ENCODE peak calls at places on chromosomes 6 and 20, in four cellular contexts. One of them, this sample, is unnamed. For H3K4me1, the result is how much of the 10 kb centered on the place peaks cover.

GRCh38 chr6:80690611-80691090 is 584.2 kb downstream of the BCKDHB start:
- DNase-seq in uterus: no peak
- DNase-seq in HepG2: no peak
- DNase-seq in ascending aorta: no peak
- DNase-seq in this sample: no peak

GRCh38 chr6:93584280-93584679 is 164.9 kb upstream of the EPHA7 start:
- DNase-seq in uterus: no peak
- DNase-seq in HepG2: no peak
- DNase-seq in ascending aorta: no peak
- DNase-seq in this sample: no peak

GRCh38 chr6:4316867-4317400 is 181.6 kb upstream of the ECI2 start:
- DNase-seq in uterus: no peak
- DNase-seq in HepG2: no peak
- DNase-seq in ascending aorta: peak
- DNase-seq in this sample: no peak

GRCh38 chr6:129686941-129687627 is 22.9 kb downstream of the ARHGAP18 start:
- DNase-seq in uterus: no peak
- DNase-seq in HepG2: no peak
- DNase-seq in ascending aorta: no peak
- DNase-seq in this sample: peak

GRCh38 chr6:157380458-157380778 is 572 bp upstream of the ZDHHC14 start:
- DNase-seq in uterus: no peak
- DNase-seq in HepG2: no peak
- DNase-seq in ascending aorta: no peak
- DNase-seq in this sample: no peak

GRCh38 chr6:14889698-14890593 is 355.9 kb upstream of the JARID2 start:
- DNase-seq in uterus: no peak
- DNase-seq in HepG2: no peak
- DNase-seq in ascending aorta: no peak
- DNase-seq in this sample: no peak

GRCh38 chr20:61753196-61753942 is 312.3 kb downstream of the TAF4 start:
- DNase-seq in uterus: no peak
- DNase-seq in HepG2: no peak
- DNase-seq in ascending aorta: no peak
- DNase-seq in this sample: no peak

GRCh38 chr6:32114853-32115252 is 5.7 kb upstream of the TNXB start:
- DNase-seq in uterus: no peak
- DNase-seq in HepG2: no peak
- DNase-seq in ascending aorta: no peak
- DNase-seq in this sample: no peak

GRCh38 chr20:20225325-20225724 is 142.6 kb upstream of the INSM1 start:
- DNase-seq in uterus: no peak
- DNase-seq in HepG2: no peak
- DNase-seq in ascending aorta: no peak
- DNase-seq in this sample: no peak

GRCh38 chr6:157023958-157024357 is 246.8 kb downstream of the ARID1B start:
- DNase-seq in uterus: no peak
- DNase-seq in HepG2: no peak
- DNase-seq in ascending aorta: no peak
- DNase-seq in this sample: no peak

GRCh38 chr6:164897523-164898094 is 411.8 kb downstream of the C6orf118 start:
- DNase-seq in uterus: no peak
- DNase-seq in HepG2: no peak
- DNase-seq in ascending aorta: no peak
- DNase-seq in this sample: no peak

GRCh38 chr6:157823001-157823522 is at the start of gene SNX9:
- DNase-seq in uterus: peak
- DNase-seq in HepG2: peak
- DNase-seq in ascending aorta: peak
- DNase-seq in this sample: peak

GRCh38 chr20:63696628-63697356 is at the start of gene TNFRSF6B:
- DNase-seq in uterus: peak
- DNase-seq in HepG2: no peak
- DNase-seq in ascending aorta: no peak
- DNase-seq in this sample: peak

GRCh38 chr6:44466955-44467354 is 79.4 kb downstream of the CDC5L start:
- DNase-seq in uterus: no peak
- DNase-seq in HepG2: no peak
- DNase-seq in ascending aorta: no peak
- DNase-seq in this sample: no peak

GRCh38 chr6:112881027-112881426 is 533.9 kb downstream of the RFPL4B start:
- DNase-seq in uterus: no peak
- DNase-seq in HepG2: no peak
- DNase-seq in ascending aorta: no peak
- DNase-seq in this sample: no peak

GRCh38 chr20:50580016-50580747 is 70.0 kb downstream of the PTPN1 start:
- DNase-seq in uterus: peak
- DNase-seq in HepG2: peak
- DNase-seq in ascending aorta: peak
- DNase-seq in this sample: no peak

GRCh38 chr6:110398778-110399177 is 16.6 kb downstream of the DDO start:
- DNase-seq in uterus: no peak
- DNase-seq in HepG2: no peak
- DNase-seq in ascending aorta: no peak
- DNase-seq in this sample: no peak

GRCh38 chr6:105319331-105319730 is 83.6 kb downstream of the PREP start:
- DNase-seq in uterus: no peak
- DNase-seq in HepG2: no peak
- DNase-seq in ascending aorta: no peak
- DNase-seq in this sample: no peak

GRCh38 chr6:105320766-105321165 is 82.1 kb downstream of the PREP start:
- DNase-seq in uterus: no peak
- DNase-seq in HepG2: no peak
- DNase-seq in ascending aorta: no peak
- DNase-seq in this sample: no peak

GRCh38 chr6:105321207-105321606 is 81.7 kb downstream of the PREP start:
- DNase-seq in uterus: no peak
- DNase-seq in HepG2: no peak
- DNase-seq in ascending aorta: no peak
- DNase-seq in this sample: no peak

GRCh38 chr6:105318660-105319059 is 84.2 kb downstream of the PREP start:
- DNase-seq in uterus: no peak
- DNase-seq in HepG2: no peak
- DNase-seq in ascending aorta: no peak
- DNase-seq in this sample: no peak

DNA sequence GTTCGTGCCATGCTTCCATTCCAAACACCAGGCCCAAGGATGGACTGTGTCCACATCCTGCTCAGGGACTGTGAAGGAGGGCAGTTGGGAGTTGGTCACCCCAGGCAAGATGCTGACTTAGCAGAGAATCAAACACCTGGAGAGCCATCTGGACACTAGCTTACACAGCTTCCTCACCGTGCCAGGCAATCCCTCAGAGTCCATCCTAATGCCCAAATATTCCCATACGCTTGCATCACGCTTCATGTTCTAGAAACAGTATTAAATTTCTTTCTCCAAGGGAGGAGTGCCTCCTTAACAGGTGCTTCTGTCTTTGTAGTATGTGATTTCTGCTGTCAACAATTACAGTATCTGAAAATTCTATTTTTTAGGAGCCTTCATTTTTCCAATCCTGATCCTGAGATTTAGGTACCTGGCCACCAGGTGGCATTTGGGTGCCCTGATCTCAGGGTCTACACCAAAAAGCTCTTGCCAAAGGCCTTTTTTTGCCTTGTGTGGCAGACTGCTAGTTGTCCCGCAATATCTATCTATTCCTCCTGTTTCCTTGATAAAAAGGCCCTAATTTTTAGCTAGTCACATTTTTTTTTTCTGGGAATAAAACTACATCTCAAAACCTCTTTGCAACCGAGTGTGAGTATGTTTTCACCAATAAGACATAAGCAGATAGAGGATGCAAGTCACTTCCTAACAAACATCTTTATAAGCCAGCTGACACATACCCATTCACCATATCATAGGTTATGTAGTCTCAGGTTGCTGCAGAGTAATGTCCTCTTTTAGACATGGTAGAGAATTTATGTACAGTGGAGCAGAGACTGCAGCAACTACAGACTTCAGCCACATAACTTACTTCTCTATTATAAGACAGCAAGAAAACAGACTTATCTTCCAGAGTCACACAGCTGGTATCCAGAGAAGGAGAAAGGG is 85.0 kb downstream of the PREP start:
- DNase-seq in uterus: no peak
- DNase-seq in HepG2: peak
- DNase-seq in ascending aorta: no peak
- DNase-seq in this sample: no peak
- H3K4me1 ChIP-seq in uterus: under half
- H3K4me1 ChIP-seq in HepG2: under half
- H3K4me1 ChIP-seq in ascending aorta: under half
- H3K4me1 ChIP-seq in this sample: under half

GRCh38 chr6:163531122-163531521 is 116.6 kb downstream of the QKI start:
- DNase-seq in uterus: no peak
- DNase-seq in HepG2: no peak
- DNase-seq in ascending aorta: no peak
- DNase-seq in this sample: no peak

GRCh38 chr6:163526356-163526755 is 111.8 kb downstream of the QKI start:
- DNase-seq in uterus: no peak
- DNase-seq in HepG2: no peak
- DNase-seq in ascending aorta: no peak
- DNase-seq in this sample: no peak

GRCh38 chr6:163530406-163530805 is 115.9 kb downstream of the QKI start:
- DNase-seq in uterus: no peak
- DNase-seq in HepG2: no peak
- DNase-seq in ascending aorta: no peak
- DNase-seq in this sample: no peak

GRCh38 chr6:163532526-163533078 is 118.1 kb downstream of the QKI start:
- DNase-seq in uterus: no peak
- DNase-seq in HepG2: no peak
- DNase-seq in ascending aorta: no peak
- DNase-seq in this sample: no peak

DNA sequence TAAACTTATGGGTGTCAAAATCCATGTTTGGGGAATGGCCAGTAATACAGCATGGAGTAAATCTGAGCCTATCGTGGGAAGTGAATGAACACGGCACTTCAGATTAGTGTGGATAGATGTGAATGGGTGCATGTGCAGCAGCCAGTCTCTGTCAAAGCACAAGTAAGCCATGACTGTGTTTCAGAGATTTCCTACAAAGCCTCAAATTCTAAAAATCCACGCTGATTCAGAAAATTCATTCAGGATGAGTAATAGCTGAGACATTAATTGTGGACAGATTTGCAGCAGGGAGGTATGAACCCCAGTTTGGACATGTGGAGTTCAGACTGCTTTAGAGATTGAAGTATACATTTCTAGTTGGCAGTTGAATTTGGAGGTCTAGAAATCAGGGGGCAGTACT is 115.1 kb downstream of the QKI start:
- DNase-seq in uterus: no peak
- DNase-seq in HepG2: no peak
- DNase-seq in ascending aorta: no peak
- DNase-seq in this sample: no peak
- H3K4me1 ChIP-seq in uterus: under half
- H3K4me1 ChIP-seq in HepG2: under half
- H3K4me1 ChIP-seq in ascending aorta: under half
- H3K4me1 ChIP-seq in this sample: under half

GRCh38 chr6:134724653-134725340 is 225.1 kb downstream of the ALDH8A1 start:
- DNase-seq in uterus: no peak
- DNase-seq in HepG2: no peak
- DNase-seq in ascending aorta: no peak
- DNase-seq in this sample: peak
- H3K4me1 ChIP-seq in uterus: under half
- H3K4me1 ChIP-seq in HepG2: under half
- H3K4me1 ChIP-seq in ascending aorta: under half
- H3K4me1 ChIP-seq in this sample: under half

GRCh38 chr20:44651507-44652373 is at the start of gene ADA:
- DNase-seq in uterus: peak
- DNase-seq in HepG2: peak
- DNase-seq in ascending aorta: peak
- DNase-seq in this sample: peak
- H3K4me1 ChIP-seq in uterus: under half
- H3K4me1 ChIP-seq in HepG2: under half
- H3K4me1 ChIP-seq in ascending aorta: under half
- H3K4me1 ChIP-seq in this sample: under half